ENCODE peak calls at places on chromosomes 11 and 22, in six cellular contexts. P is tibial nerve; U is natural killer cell; O is Calu3; H is lower lobe of right lung; S is CD8-positive, alpha-beta T cell. C is an unnamed sample.

GRCh38 chr22:43860126-43860525 is 2.2 kb downstream of the SULT4A1 start:
- DNase-seq in S (no peak), P (no peak), H (no peak), O (no peak), U (no peak), C (no peak)

GRCh38 chr11:106858200-106858599 is 160.1 kb downstream of the GUCY1A2 start:
- DNase-seq in P (no peak), H (no peak), S (no peak), O (no peak), U (no peak), C (no peak)

GRCh38 chr22:18145676-18146388 is 4.1 kb upstream of the USP18 start:
- DNase-seq in P (no peak), U (no peak), O (no peak), S (no peak), H (no peak), C (no peak)

GRCh38 chr11:124199702-124200101 is 16.6 kb downstream of the OR10D3 start:
- DNase-seq in H (no peak), S (no peak), O (no peak), U (no peak), P (no peak), C (no peak)

GRCh38 chr11:33996498-33997454 is 54.8 kb upstream of the CAPRIN1 start:
- DNase-seq in P (peak; percentile 87), O (peak; percentile 84), S (peak; percentile 59), U (peak; percentile 48), H (peak; percentile 56), C (peak; percentile 76)

GRCh38 chr22:43276311-43276710 is 66.9 kb downstream of the SCUBE1 start:
- DNase-seq in O (no peak), S (no peak), P (no peak), H (no peak), U (no peak), C (no peak)

GRCh38 chr11:97290444-97291041 is 900.7 kb downstream of the JRKL start:
- DNase-seq in H (no peak), S (no peak), O (no peak), P (no peak), U (no peak), C (no peak)

GRCh38 chr11:84993386-84993785 is 633.8 kb downstream of the DLG2 start:
- DNase-seq in P (no peak), H (no peak), O (peak; percentile 0), U (no peak), S (no peak), C (no peak)

GRCh38 chr11:3165152-3165705 is at the start of gene OSBPL5:
- DNase-seq in H (peak; percentile 83), U (peak; percentile 65), P (peak; percentile 55), O (peak; percentile 61), S (peak; percentile 36), C (no peak)

GRCh38 chr22:19517919-19518567 is 6.2 kb downstream of the CLDN5 start:
- DNase-seq in P (no peak), U (no peak), S (no peak), O (no peak), H (no peak), C (peak; percentile 56)

GRCh38 chr11:48055292-48056132 is 75.2 kb downstream of the PTPRJ start:
- DNase-seq in P (no peak), S (peak; percentile 46), O (peak; percentile 66), U (peak; percentile 50), H (no peak), C (no peak)

GRCh38 chr11:70503878-70504240 is 105.5 kb downstream of the CTTN start:
- DNase-seq in U (no peak), O (no peak), H (no peak), P (no peak), S (no peak), C (no peak)

GRCh38 chr22:22244337-22245250 is at the start of gene VPREB1:
- DNase-seq in S (no peak), O (no peak), U (no peak), H (no peak), P (no peak), C (no peak)

GRCh38 chr11:3047637-3048036 is 9.6 kb downstream of the CARS1 start:
- DNase-seq in U (no peak), S (no peak), P (no peak), H (no peak), O (no peak), C (no peak)

GRCh38 chr11:47924184-47924671 is 56.1 kb upstream of the PTPRJ start:
- DNase-seq in S (no peak), O (peak; percentile 75), U (no peak), H (peak; percentile 60), P (no peak), C (no peak)

GRCh38 chr11:45459501-45459900 is 173.4 kb upstream of the SYT13 start:
- DNase-seq in O (no peak), U (no peak), H (no peak), S (no peak), P (no peak), C (no peak)

GRCh38 chr11:33195391-33196190 is 34.3 kb upstream of the CSTF3 start:
- DNase-seq in H (no peak), O (no peak), U (no peak), S (no peak), P (no peak), C (no peak)

GRCh38 chr11:109001585-109001984 is 336.7 kb downstream of the DDX10 start:
- DNase-seq in P (no peak), H (no peak), O (no peak), U (no peak), S (no peak), C (no peak)

GRCh38 chr22:32634424-32634981 is 159.9 kb downstream of the FBXO7 start:
- DNase-seq in H (no peak), O (no peak), U (no peak), S (no peak), P (no peak), C (no peak)

GRCh38 chr11:32033491-32033890 is 57.4 kb upstream of the RCN1 start:
- DNase-seq in H (no peak), P (no peak), U (no peak), S (no peak), O (no peak), C (no peak)

GRCh38 chr11:118691926-118692830 is 12.7 kb upstream of the TREH start:
- DNase-seq in O (no peak), H (no peak), S (peak; percentile 64), P (no peak), U (peak; percentile 52), C (no peak)

GRCh38 chr22:43226368-43226979 is 39.5 kb upstream of the TTLL12 start:
- DNase-seq in U (no peak), P (no peak), H (no peak), O (no peak), S (no peak), C (no peak)

DNA sequence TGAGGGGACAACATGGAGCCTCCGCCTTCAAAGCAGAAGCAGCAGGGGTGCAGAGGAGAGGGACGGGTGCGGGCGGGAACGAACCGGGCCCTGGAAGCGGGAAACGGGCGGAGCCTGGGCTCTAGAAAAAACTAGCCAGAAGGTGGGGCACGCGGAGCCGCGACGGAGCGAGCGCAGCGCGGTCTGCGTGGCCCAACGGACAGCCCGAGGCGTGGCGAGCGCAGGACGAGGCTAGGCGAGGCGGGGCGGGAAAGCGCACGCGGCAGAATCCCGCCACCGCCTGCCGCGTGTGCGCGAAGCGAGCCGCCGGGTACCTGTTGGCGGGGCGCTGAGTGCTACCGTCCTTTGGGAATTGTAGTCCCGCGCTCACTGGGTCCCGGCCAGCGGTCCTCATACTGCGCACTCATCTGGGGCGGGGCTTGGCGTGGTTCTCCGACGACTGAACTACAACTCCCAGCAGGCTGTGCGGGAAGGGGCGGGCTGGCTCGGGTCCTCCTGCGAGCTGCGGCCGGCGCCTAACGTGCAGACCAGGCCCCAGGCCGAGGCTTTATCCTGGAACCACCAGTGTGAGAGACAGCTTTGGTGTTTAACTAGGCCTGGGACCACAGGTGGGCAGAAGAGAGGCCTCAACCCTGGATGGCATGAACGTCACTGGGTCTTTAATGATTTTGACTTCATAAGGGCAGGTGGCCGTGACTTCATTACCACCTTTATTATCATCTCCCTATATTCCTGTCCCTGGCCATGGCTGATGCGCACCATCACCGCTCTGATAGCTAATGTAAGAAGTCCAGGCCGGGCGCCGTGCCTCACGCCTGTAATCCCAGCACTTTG is at the start of gene ATL3:
- DNase-seq in H (peak; percentile 99), O (peak; percentile 96), U (peak; percentile 89), S (peak; percentile 94), P (peak; percentile 99), C (peak; percentile 92)
- TF ChIP-seq CTCF in H (no peak), O (no peak), U (no peak), S (no peak), P (peak; percentile 11), C (no peak)

DNA sequence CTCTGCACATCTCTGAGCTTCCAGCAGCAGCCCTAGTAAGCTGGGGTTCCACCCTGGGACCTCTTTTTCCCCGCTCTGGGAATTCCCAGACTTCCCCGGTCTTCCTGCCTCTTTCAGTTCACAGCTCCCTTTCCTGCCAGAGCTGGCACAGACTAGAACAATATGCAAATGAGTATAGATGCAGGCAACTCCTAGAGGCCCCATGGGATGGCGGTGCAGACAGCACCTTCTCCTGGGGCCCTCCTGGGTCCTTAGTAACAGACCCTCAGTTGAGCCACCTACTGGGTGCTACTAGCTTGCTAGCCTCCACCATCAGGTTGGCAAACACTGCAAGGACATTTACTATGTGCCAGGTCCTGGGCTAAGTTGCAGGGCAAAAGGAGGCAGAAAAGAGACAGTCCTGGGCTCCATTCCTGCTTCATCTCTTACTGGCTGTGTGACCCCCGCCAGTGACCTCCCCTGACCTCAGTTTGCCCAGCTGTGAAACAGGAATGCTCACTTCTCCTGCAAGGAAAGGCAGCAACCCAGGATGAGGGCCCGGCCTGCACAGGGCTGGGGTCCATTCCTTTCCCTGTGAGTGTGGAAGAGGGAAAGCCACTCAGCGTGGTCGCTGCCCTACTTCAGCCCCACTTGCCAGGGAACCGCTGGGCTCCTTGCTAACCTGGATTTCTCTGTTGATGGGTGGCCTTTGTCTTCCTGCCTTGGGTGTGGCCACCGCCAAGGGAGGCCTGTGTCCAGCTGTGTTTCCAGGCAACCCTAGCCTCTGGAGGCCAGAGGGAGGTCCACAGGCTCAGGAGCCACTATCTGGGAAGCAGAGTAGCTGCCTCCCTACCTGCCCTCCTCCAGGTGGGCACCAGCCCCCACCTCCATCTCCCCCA is 7.3 kb downstream of the RELT start:
- DNase-seq in U (no peak), O (peak; percentile 27), S (no peak), P (no peak), H (no peak), C (no peak)
- TF ChIP-seq CTCF in U (no peak), O (no peak), S (no peak), P (no peak), H (no peak), C (no peak)

GRCh38 chr22:50189849-50190181 is 4.1 kb downstream of the TRABD start:
- DNase-seq in O (no peak), U (no peak), S (no peak), H (no peak), P (no peak), C (no peak)
- TF ChIP-seq CTCF in O (no peak), U (no peak), S (no peak), H (no peak), P (no peak), C (no peak)

GRCh38 chr11:44456544-44457270 is 108.8 kb upstream of the CD82 start:
- DNase-seq in S (no peak), P (no peak), U (no peak), O (peak; percentile 37), H (no peak), C (no peak)
- TF ChIP-seq CTCF in S (no peak), P (peak; percentile 14), U (no peak), O (no peak), H (peak; percentile 21), C (peak; percentile 53)

GRCh38 chr11:1869427-1870325 is 16.8 kb downstream of the LSP1 start:
- DNase-seq in P (peak; percentile 50), S (no peak), U (no peak), O (no peak), H (peak; percentile 39), C (no peak)
- TF ChIP-seq CTCF in P (no peak), S (no peak), U (no peak), O (no peak), H (no peak), C (peak; percentile 44)

GRCh38 chr11:27497284-27497866 is 9.2 kb downstream of the LIN7C start:
- DNase-seq in O (no peak), P (no peak), H (no peak), U (no peak), S (no peak), C (no peak)
- TF ChIP-seq CTCF in O (peak; percentile 25), P (peak; percentile 55), H (peak; percentile 31), U (peak; percentile 63), S (peak; percentile 59), C (peak; percentile 75)

C was measured in type B pancreatic cell.